ENCODE peak calls at places on chromosome 16, in ten cellular contexts. One of them, this sample, is unnamed.

GRCh38 chr16:12570046-12570618 is 233.6 kb downstream of the CPPED1 start:
- ATAC-seq in right cardiac atrium: no peak
- ATAC-seq in left colon: no peak
- ATAC-seq in Right ventricle myocardium inferior: no peak
- ATAC-seq in left cardiac atrium: no peak
- ATAC-seq in activated T-cell treated with anti-CD3 and anti-CD28 coated beads, Interleukin-2, amount 50 U/mL, for 72 hours: no peak
- ATAC-seq in activated CD8-positive, alpha-beta T cell treated with anti-CD3 and anti-CD28 coated beads, Interleukin-2, amount 10 ng/mL, durations not matched to agents 7 days and 5 days: no peak
- ATAC-seq in activated CD8-positive, alpha-beta memory T cell treated with anti-CD3 and anti-CD28 coated beads, Interleukin-2, amount 10 ng/mL, durations not matched to agents 7 days and 5 days: no peak
- ATAC-seq in lung: no peak
- ATAC-seq in PC-3: no peak
- ATAC-seq in this sample: no peak

GRCh38 chr16:86901483-86901882 is 323.1 kb downstream of the FOXL1 start:
- ATAC-seq in right cardiac atrium: peak
- ATAC-seq in Right ventricle myocardium inferior: peak
- ATAC-seq in left colon: no peak
- ATAC-seq in activated T-cell treated with anti-CD3 and anti-CD28 coated beads, Interleukin-2, amount 50 U/mL, for 72 hours: peak
- ATAC-seq in lung: no peak
- ATAC-seq in left cardiac atrium: peak
- ATAC-seq in activated CD8-positive, alpha-beta memory T cell treated with anti-CD3 and anti-CD28 coated beads, Interleukin-2, amount 10 ng/mL, durations not matched to agents 7 days and 5 days: no peak
- ATAC-seq in activated CD8-positive, alpha-beta T cell treated with anti-CD3 and anti-CD28 coated beads, Interleukin-2, amount 10 ng/mL, durations not matched to agents 7 days and 5 days: no peak
- ATAC-seq in PC-3: peak
- ATAC-seq in this sample: no peak

GRCh38 chr16:668519-669171 is 713 bp downstream of the RHOT2 start:
- ATAC-seq in activated CD8-positive, alpha-beta T cell treated with anti-CD3 and anti-CD28 coated beads, Interleukin-2, amount 10 ng/mL, durations not matched to agents 7 days and 5 days: peak
- ATAC-seq in PC-3: peak
- ATAC-seq in activated T-cell treated with anti-CD3 and anti-CD28 coated beads, Interleukin-2, amount 50 U/mL, for 72 hours: peak
- ATAC-seq in right cardiac atrium: peak
- ATAC-seq in left colon: peak
- ATAC-seq in left cardiac atrium: peak
- ATAC-seq in Right ventricle myocardium inferior: no peak
- ATAC-seq in lung: peak
- ATAC-seq in activated CD8-positive, alpha-beta memory T cell treated with anti-CD3 and anti-CD28 coated beads, Interleukin-2, amount 10 ng/mL, durations not matched to agents 7 days and 5 days: peak
- ATAC-seq in this sample: peak

GRCh38 chr16:23384878-23385277 is 68.1 kb downstream of the COG7 start:
- ATAC-seq in left colon: no peak
- ATAC-seq in lung: no peak
- ATAC-seq in activated CD8-positive, alpha-beta memory T cell treated with anti-CD3 and anti-CD28 coated beads, Interleukin-2, amount 10 ng/mL, durations not matched to agents 7 days and 5 days: no peak
- ATAC-seq in PC-3: no peak
- ATAC-seq in activated T-cell treated with anti-CD3 and anti-CD28 coated beads, Interleukin-2, amount 50 U/mL, for 72 hours: no peak
- ATAC-seq in Right ventricle myocardium inferior: no peak
- ATAC-seq in activated CD8-positive, alpha-beta T cell treated with anti-CD3 and anti-CD28 coated beads, Interleukin-2, amount 10 ng/mL, durations not matched to agents 7 days and 5 days: no peak
- ATAC-seq in right cardiac atrium: no peak
- ATAC-seq in left cardiac atrium: no peak
- ATAC-seq in this sample: no peak

GRCh38 chr16:10265770-10266615 is 83.8 kb upstream of the GRIN2A start:
- ATAC-seq in activated T-cell treated with anti-CD3 and anti-CD28 coated beads, Interleukin-2, amount 50 U/mL, for 72 hours: no peak
- ATAC-seq in PC-3: no peak
- ATAC-seq in right cardiac atrium: no peak
- ATAC-seq in activated CD8-positive, alpha-beta T cell treated with anti-CD3 and anti-CD28 coated beads, Interleukin-2, amount 10 ng/mL, durations not matched to agents 7 days and 5 days: no peak
- ATAC-seq in Right ventricle myocardium inferior: no peak
- ATAC-seq in left colon: no peak
- ATAC-seq in left cardiac atrium: no peak
- ATAC-seq in lung: no peak
- ATAC-seq in activated CD8-positive, alpha-beta memory T cell treated with anti-CD3 and anti-CD28 coated beads, Interleukin-2, amount 10 ng/mL, durations not matched to agents 7 days and 5 days: no peak
- ATAC-seq in this sample: no peak

GRCh38 chr16:47600376-47600775 is 139.2 kb downstream of the PHKB start:
- ATAC-seq in activated CD8-positive, alpha-beta memory T cell treated with anti-CD3 and anti-CD28 coated beads, Interleukin-2, amount 10 ng/mL, durations not matched to agents 7 days and 5 days: no peak
- ATAC-seq in right cardiac atrium: no peak
- ATAC-seq in left colon: no peak
- ATAC-seq in PC-3: no peak
- ATAC-seq in activated CD8-positive, alpha-beta T cell treated with anti-CD3 and anti-CD28 coated beads, Interleukin-2, amount 10 ng/mL, durations not matched to agents 7 days and 5 days: no peak
- ATAC-seq in left cardiac atrium: no peak
- ATAC-seq in activated T-cell treated with anti-CD3 and anti-CD28 coated beads, Interleukin-2, amount 50 U/mL, for 72 hours: no peak
- ATAC-seq in lung: no peak
- ATAC-seq in Right ventricle myocardium inferior: no peak
- ATAC-seq in this sample: no peak

GRCh38 chr16:9437115-9437514 is 345.7 kb downstream of the HAPSTR1 start:
- ATAC-seq in left colon: peak
- ATAC-seq in activated T-cell treated with anti-CD3 and anti-CD28 coated beads, Interleukin-2, amount 50 U/mL, for 72 hours: no peak
- ATAC-seq in activated CD8-positive, alpha-beta T cell treated with anti-CD3 and anti-CD28 coated beads, Interleukin-2, amount 10 ng/mL, durations not matched to agents 7 days and 5 days: no peak
- ATAC-seq in Right ventricle myocardium inferior: no peak
- ATAC-seq in left cardiac atrium: no peak
- ATAC-seq in PC-3: no peak
- ATAC-seq in activated CD8-positive, alpha-beta memory T cell treated with anti-CD3 and anti-CD28 coated beads, Interleukin-2, amount 10 ng/mL, durations not matched to agents 7 days and 5 days: no peak
- ATAC-seq in lung: no peak
- ATAC-seq in right cardiac atrium: no peak
- ATAC-seq in this sample: no peak

GRCh38 chr16:4200781-4201137 is 41.1 kb downstream of the SRL start:
- ATAC-seq in Right ventricle myocardium inferior: no peak
- ATAC-seq in right cardiac atrium: no peak
- ATAC-seq in PC-3: no peak
- ATAC-seq in activated CD8-positive, alpha-beta T cell treated with anti-CD3 and anti-CD28 coated beads, Interleukin-2, amount 10 ng/mL, durations not matched to agents 7 days and 5 days: no peak
- ATAC-seq in activated T-cell treated with anti-CD3 and anti-CD28 coated beads, Interleukin-2, amount 50 U/mL, for 72 hours: no peak
- ATAC-seq in activated CD8-positive, alpha-beta memory T cell treated with anti-CD3 and anti-CD28 coated beads, Interleukin-2, amount 10 ng/mL, durations not matched to agents 7 days and 5 days: no peak
- ATAC-seq in lung: no peak
- ATAC-seq in left cardiac atrium: no peak
- ATAC-seq in left colon: peak
- ATAC-seq in this sample: no peak

GRCh38 chr16:1047123-1047522 is 25.4 kb upstream of the SSTR5 start:
- ATAC-seq in activated CD8-positive, alpha-beta memory T cell treated with anti-CD3 and anti-CD28 coated beads, Interleukin-2, amount 10 ng/mL, durations not matched to agents 7 days and 5 days: no peak
- ATAC-seq in right cardiac atrium: no peak
- ATAC-seq in Right ventricle myocardium inferior: no peak
- ATAC-seq in left colon: no peak
- ATAC-seq in PC-3: no peak
- ATAC-seq in lung: no peak
- ATAC-seq in left cardiac atrium: no peak
- ATAC-seq in activated T-cell treated with anti-CD3 and anti-CD28 coated beads, Interleukin-2, amount 50 U/mL, for 72 hours: no peak
- ATAC-seq in activated CD8-positive, alpha-beta T cell treated with anti-CD3 and anti-CD28 coated beads, Interleukin-2, amount 10 ng/mL, durations not matched to agents 7 days and 5 days: no peak
- ATAC-seq in this sample: no peak

GRCh38 chr16:11144122-11144521 is 111.9 kb downstream of the SOCS1 start:
- ATAC-seq in left cardiac atrium: no peak
- ATAC-seq in PC-3: no peak
- ATAC-seq in Right ventricle myocardium inferior: peak
- ATAC-seq in lung: no peak
- ATAC-seq in activated CD8-positive, alpha-beta T cell treated with anti-CD3 and anti-CD28 coated beads, Interleukin-2, amount 10 ng/mL, durations not matched to agents 7 days and 5 days: no peak
- ATAC-seq in left colon: no peak
- ATAC-seq in activated T-cell treated with anti-CD3 and anti-CD28 coated beads, Interleukin-2, amount 50 U/mL, for 72 hours: no peak
- ATAC-seq in right cardiac atrium: no peak
- ATAC-seq in activated CD8-positive, alpha-beta memory T cell treated with anti-CD3 and anti-CD28 coated beads, Interleukin-2, amount 10 ng/mL, durations not matched to agents 7 days and 5 days: no peak
- ATAC-seq in this sample: no peak

GRCh38 chr16:1082266-1082951 is 9.9 kb downstream of the SSTR5 start:
- ATAC-seq in activated T-cell treated with anti-CD3 and anti-CD28 coated beads, Interleukin-2, amount 50 U/mL, for 72 hours: no peak
- ATAC-seq in left colon: no peak
- ATAC-seq in activated CD8-positive, alpha-beta memory T cell treated with anti-CD3 and anti-CD28 coated beads, Interleukin-2, amount 10 ng/mL, durations not matched to agents 7 days and 5 days: no peak
- ATAC-seq in right cardiac atrium: no peak
- ATAC-seq in PC-3: peak
- ATAC-seq in left cardiac atrium: no peak
- ATAC-seq in activated CD8-positive, alpha-beta T cell treated with anti-CD3 and anti-CD28 coated beads, Interleukin-2, amount 10 ng/mL, durations not matched to agents 7 days and 5 days: no peak
- ATAC-seq in Right ventricle myocardium inferior: no peak
- ATAC-seq in lung: no peak
- ATAC-seq in this sample: no peak

GRCh38 chr16:67173323-67173722 is 3.0 kb downstream of the NOL3 start:
- ATAC-seq in lung: no peak
- ATAC-seq in left cardiac atrium: no peak
- ATAC-seq in left colon: no peak
- ATAC-seq in activated CD8-positive, alpha-beta T cell treated with anti-CD3 and anti-CD28 coated beads, Interleukin-2, amount 10 ng/mL, durations not matched to agents 7 days and 5 days: no peak
- ATAC-seq in activated CD8-positive, alpha-beta memory T cell treated with anti-CD3 and anti-CD28 coated beads, Interleukin-2, amount 10 ng/mL, durations not matched to agents 7 days and 5 days: no peak
- ATAC-seq in right cardiac atrium: no peak
- ATAC-seq in PC-3: no peak
- ATAC-seq in activated T-cell treated with anti-CD3 and anti-CD28 coated beads, Interleukin-2, amount 50 U/mL, for 72 hours: no peak
- ATAC-seq in Right ventricle myocardium inferior: no peak
- ATAC-seq in this sample: no peak

GRCh38 chr16:80288616-80289015 is 252.2 kb upstream of the DYNLRB2 start:
- ATAC-seq in left cardiac atrium: no peak
- ATAC-seq in activated CD8-positive, alpha-beta memory T cell treated with anti-CD3 and anti-CD28 coated beads, Interleukin-2, amount 10 ng/mL, durations not matched to agents 7 days and 5 days: no peak
- ATAC-seq in Right ventricle myocardium inferior: peak
- ATAC-seq in lung: no peak
- ATAC-seq in PC-3: no peak
- ATAC-seq in activated CD8-positive, alpha-beta T cell treated with anti-CD3 and anti-CD28 coated beads, Interleukin-2, amount 10 ng/mL, durations not matched to agents 7 days and 5 days: no peak
- ATAC-seq in left colon: no peak
- ATAC-seq in activated T-cell treated with anti-CD3 and anti-CD28 coated beads, Interleukin-2, amount 50 U/mL, for 72 hours: no peak
- ATAC-seq in right cardiac atrium: peak
- ATAC-seq in this sample: no peak

GRCh38 chr16:282944-283744 is at the start of gene PDIA2:
- ATAC-seq in left colon: peak
- ATAC-seq in left cardiac atrium: no peak
- ATAC-seq in activated CD8-positive, alpha-beta T cell treated with anti-CD3 and anti-CD28 coated beads, Interleukin-2, amount 10 ng/mL, durations not matched to agents 7 days and 5 days: no peak
- ATAC-seq in Right ventricle myocardium inferior: no peak
- ATAC-seq in activated T-cell treated with anti-CD3 and anti-CD28 coated beads, Interleukin-2, amount 50 U/mL, for 72 hours: no peak
- ATAC-seq in right cardiac atrium: no peak
- ATAC-seq in PC-3: no peak
- ATAC-seq in activated CD8-positive, alpha-beta memory T cell treated with anti-CD3 and anti-CD28 coated beads, Interleukin-2, amount 10 ng/mL, durations not matched to agents 7 days and 5 days: no peak
- ATAC-seq in lung: no peak
- ATAC-seq in this sample: no peak

GRCh38 chr16:85003723-85004586 is 7.4 kb downstream of the ZDHHC7 start:
- ATAC-seq in activated CD8-positive, alpha-beta memory T cell treated with anti-CD3 and anti-CD28 coated beads, Interleukin-2, amount 10 ng/mL, durations not matched to agents 7 days and 5 days: no peak
- ATAC-seq in activated CD8-positive, alpha-beta T cell treated with anti-CD3 and anti-CD28 coated beads, Interleukin-2, amount 10 ng/mL, durations not matched to agents 7 days and 5 days: no peak
- ATAC-seq in lung: no peak
- ATAC-seq in right cardiac atrium: peak
- ATAC-seq in Right ventricle myocardium inferior: peak
- ATAC-seq in PC-3: no peak
- ATAC-seq in left colon: peak
- ATAC-seq in left cardiac atrium: no peak
- ATAC-seq in activated T-cell treated with anti-CD3 and anti-CD28 coated beads, Interleukin-2, amount 50 U/mL, for 72 hours: no peak
- ATAC-seq in this sample: no peak

GRCh38 chr16:69839798-69840409 is 77.8 kb downstream of the WWP2 start:
- ATAC-seq in activated CD8-positive, alpha-beta memory T cell treated with anti-CD3 and anti-CD28 coated beads, Interleukin-2, amount 10 ng/mL, durations not matched to agents 7 days and 5 days: no peak
- ATAC-seq in right cardiac atrium: peak
- ATAC-seq in left cardiac atrium: peak
- ATAC-seq in lung: no peak
- ATAC-seq in left colon: peak
- ATAC-seq in activated T-cell treated with anti-CD3 and anti-CD28 coated beads, Interleukin-2, amount 50 U/mL, for 72 hours: no peak
- ATAC-seq in Right ventricle myocardium inferior: peak
- ATAC-seq in PC-3: no peak
- ATAC-seq in activated CD8-positive, alpha-beta T cell treated with anti-CD3 and anti-CD28 coated beads, Interleukin-2, amount 10 ng/mL, durations not matched to agents 7 days and 5 days: no peak
- ATAC-seq in this sample: no peak

GRCh38 chr16:57677622-57678369 is 9.7 kb downstream of the ADGRG3 start:
- ATAC-seq in activated CD8-positive, alpha-beta T cell treated with anti-CD3 and anti-CD28 coated beads, Interleukin-2, amount 10 ng/mL, durations not matched to agents 7 days and 5 days: no peak
- ATAC-seq in activated CD8-positive, alpha-beta memory T cell treated with anti-CD3 and anti-CD28 coated beads, Interleukin-2, amount 10 ng/mL, durations not matched to agents 7 days and 5 days: no peak
- ATAC-seq in lung: no peak
- ATAC-seq in Right ventricle myocardium inferior: peak
- ATAC-seq in right cardiac atrium: peak
- ATAC-seq in left colon: peak
- ATAC-seq in activated T-cell treated with anti-CD3 and anti-CD28 coated beads, Interleukin-2, amount 50 U/mL, for 72 hours: no peak
- ATAC-seq in left cardiac atrium: no peak
- ATAC-seq in PC-3: peak
- ATAC-seq in this sample: no peak

GRCh38 chr16:21684199-21684598 is 20.4 kb downstream of the OTOA start:
- ATAC-seq in PC-3: no peak
- ATAC-seq in activated T-cell treated with anti-CD3 and anti-CD28 coated beads, Interleukin-2, amount 50 U/mL, for 72 hours: no peak
- ATAC-seq in activated CD8-positive, alpha-beta memory T cell treated with anti-CD3 and anti-CD28 coated beads, Interleukin-2, amount 10 ng/mL, durations not matched to agents 7 days and 5 days: no peak
- ATAC-seq in Right ventricle myocardium inferior: no peak
- ATAC-seq in lung: no peak
- ATAC-seq in activated CD8-positive, alpha-beta T cell treated with anti-CD3 and anti-CD28 coated beads, Interleukin-2, amount 10 ng/mL, durations not matched to agents 7 days and 5 days: no peak
- ATAC-seq in left colon: no peak
- ATAC-seq in right cardiac atrium: no peak
- ATAC-seq in left cardiac atrium: no peak
- ATAC-seq in this sample: no peak

This sample was measured in activated T-helper 17 cell treated with anti-CD3 and anti-CD28 coated beads, Interleukin-2, amount 50 U/mL, for 72 hours.